ENCODE peak calls at places on chromosomes 2 and 18, in four cellular contexts. One of them, this sample, is unnamed.

GRCh38 chr2:9709539-9710285 is 78.9 kb upstream of the YWHAQ start:
- DNase-seq in K562: no peak
- DNase-seq in HL-60: no peak
- DNase-seq in GM12878: no peak
- DNase-seq in this sample: no peak

GRCh38 chr2:26347286-26347865 is 787 bp upstream of the ADGRF3 start:
- DNase-seq in K562: no peak
- DNase-seq in GM12878: no peak
- DNase-seq in HL-60: no peak
- DNase-seq in this sample: no peak

GRCh38 chr2:96156011-96156820 is 11.0 kb upstream of the DUSP2 start:
- DNase-seq in HL-60: no peak
- DNase-seq in K562: no peak
- DNase-seq in GM12878: no peak
- DNase-seq in this sample: no peak

GRCh38 chr18:8932866-8933265 is 169.6 kb upstream of the NDUFV2 start:
- DNase-seq in GM12878: no peak
- DNase-seq in HL-60: no peak
- DNase-seq in K562: no peak
- DNase-seq in this sample: no peak

GRCh38 chr2:30800159-30800558 is 7.1 kb downstream of the CAPN13 start:
- DNase-seq in HL-60: peak
- DNase-seq in K562: no peak
- DNase-seq in GM12878: no peak
- DNase-seq in this sample: no peak

GRCh38 chr18:47931707-47932103 is 1.2 kb upstream of the SMAD2 start:
- DNase-seq in K562: peak
- DNase-seq in GM12878: no peak
- DNase-seq in HL-60: peak
- DNase-seq in this sample: no peak

GRCh38 chr2:188369365-188369764 is 77.7 kb downstream of the GULP1 start:
- DNase-seq in HL-60: peak
- DNase-seq in K562: peak
- DNase-seq in GM12878: no peak
- DNase-seq in this sample: peak

GRCh38 chr2:168211664-168212163 is 35.7 kb downstream of the STK39 start:
- DNase-seq in HL-60: no peak
- DNase-seq in GM12878: no peak
- DNase-seq in K562: no peak
- DNase-seq in this sample: no peak

GRCh38 chr2:74278176-74278575 is 65.0 kb downstream of the SLC4A5 start:
- DNase-seq in HL-60: no peak
- DNase-seq in GM12878: no peak
- DNase-seq in K562: no peak
- DNase-seq in this sample: no peak

GRCh38 chr18:53817976-53818950 is 406.2 kb downstream of the MBD2 start:
- DNase-seq in GM12878: no peak
- DNase-seq in K562: no peak
- DNase-seq in HL-60: no peak
- DNase-seq in this sample: no peak

GRCh38 chr2:216936954-216937357 is 77.1 kb upstream of the TNP1 start:
- DNase-seq in GM12878: no peak
- DNase-seq in K562: no peak
- DNase-seq in HL-60: no peak
- DNase-seq in this sample: no peak

GRCh38 chr2:187577310-187577709 is 23.1 kb upstream of the TFPI start:
- DNase-seq in HL-60: no peak
- DNase-seq in GM12878: no peak
- DNase-seq in K562: no peak
- DNase-seq in this sample: no peak

GRCh38 chr2:238256111-238256510 is 16.3 kb upstream of the HES6 start:
- DNase-seq in HL-60: no peak
- DNase-seq in GM12878: no peak
- DNase-seq in K562: no peak
- DNase-seq in this sample: no peak

GRCh38 chr18:12041561-12041960 is 52.1 kb upstream of the ANKRD62 start:
- DNase-seq in GM12878: no peak
- DNase-seq in K562: no peak
- DNase-seq in HL-60: no peak
- DNase-seq in this sample: no peak

GRCh38 chr2:199085201-199085750 is 372.5 kb downstream of the SATB2 start:
- DNase-seq in HL-60: no peak
- DNase-seq in K562: no peak
- DNase-seq in GM12878: no peak
- DNase-seq in this sample: no peak

GRCh38 chr18:22796069-22796468 is 137.1 kb upstream of the RBBP8 start:
- DNase-seq in K562: no peak
- DNase-seq in HL-60: no peak
- DNase-seq in GM12878: no peak
- DNase-seq in this sample: no peak

GRCh38 chr2:88099798-88100488 is 27.9 kb downstream of the FABP1 start:
- DNase-seq in HL-60: no peak
- DNase-seq in GM12878: no peak
- DNase-seq in K562: peak
- DNase-seq in this sample: no peak

GRCh38 chr2:239064891-239065290 is 217.0 kb downstream of the TWIST2 start:
- DNase-seq in GM12878: no peak
- DNase-seq in K562: no peak
- DNase-seq in HL-60: no peak
- DNase-seq in this sample: no peak

GRCh38 chr2:42089340-42089925 is 41.6 kb downstream of the PKDCC start:
- DNase-seq in K562: peak
- DNase-seq in GM12878: no peak
- DNase-seq in HL-60: peak
- DNase-seq in this sample: peak
- TF ChIP-seq SPI1 in K562: no peak
- TF ChIP-seq SPI1 in GM12878: no peak
- TF ChIP-seq SPI1 in HL-60: no peak
- TF ChIP-seq SPI1 in this sample: no peak

GRCh38 chr2:38269421-38269820 is 107.7 kb downstream of the ATL2 start:
- DNase-seq in GM12878: no peak
- DNase-seq in K562: no peak
- DNase-seq in HL-60: no peak
- DNase-seq in this sample: no peak

GRCh38 chr2:38279201-38279600 is 97.9 kb downstream of the ATL2 start:
- DNase-seq in K562: no peak
- DNase-seq in HL-60: no peak
- DNase-seq in GM12878: no peak
- DNase-seq in this sample: no peak

GRCh38 chr2:38271697-38272096 is 105.4 kb downstream of the ATL2 start:
- DNase-seq in GM12878: no peak
- DNase-seq in K562: no peak
- DNase-seq in HL-60: no peak
- DNase-seq in this sample: no peak

GRCh38 chr2:38277245-38278119 is 99.6 kb downstream of the ATL2 start:
- DNase-seq in GM12878: no peak
- DNase-seq in K562: no peak
- DNase-seq in HL-60: no peak
- DNase-seq in this sample: no peak

GRCh38 chr2:38274286-38275276 is 102.5 kb downstream of the ATL2 start:
- DNase-seq in K562: peak
- DNase-seq in HL-60: peak
- DNase-seq in GM12878: peak
- DNase-seq in this sample: peak
- TF ChIP-seq SPI1 in K562: no peak
- TF ChIP-seq SPI1 in HL-60: no peak
- TF ChIP-seq SPI1 in GM12878: no peak
- TF ChIP-seq SPI1 in this sample: no peak

GRCh38 chr2:12452211-12452610 is 264.5 kb upstream of the TRIB2 start:
- DNase-seq in HL-60: peak
- DNase-seq in GM12878: no peak
- DNase-seq in K562: no peak
- DNase-seq in this sample: no peak

GRCh38 chr2:12453731-12454130 is 263.0 kb upstream of the TRIB2 start:
- DNase-seq in GM12878: no peak
- DNase-seq in HL-60: no peak
- DNase-seq in K562: no peak
- DNase-seq in this sample: no peak

GRCh38 chr2:12456293-12457151 is 260.2 kb upstream of the TRIB2 start:
- DNase-seq in K562: peak
- DNase-seq in GM12878: peak
- DNase-seq in HL-60: peak
- DNase-seq in this sample: peak

GRCh38 chr2:12457831-12458230 is 258.9 kb upstream of the TRIB2 start:
- DNase-seq in HL-60: no peak
- DNase-seq in K562: no peak
- DNase-seq in GM12878: no peak
- DNase-seq in this sample: no peak

DNA sequence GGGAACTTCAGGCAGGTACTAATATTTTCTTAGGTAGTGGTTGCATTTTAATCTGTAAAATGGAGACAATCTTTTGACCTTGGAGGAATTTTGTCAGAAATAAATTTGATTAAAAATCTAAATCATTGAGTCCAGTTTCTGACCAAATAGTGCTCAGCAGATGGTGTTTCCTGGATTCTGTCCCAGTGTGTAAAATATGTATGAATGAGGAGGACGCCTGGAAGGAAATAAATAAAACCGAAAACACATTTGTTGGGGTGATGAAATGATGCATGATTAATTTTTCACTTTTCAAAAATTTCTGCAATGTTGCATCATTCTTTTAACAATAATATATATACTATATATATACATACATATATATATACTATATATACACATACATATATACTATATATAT is 261.1 kb upstream of the TRIB2 start:
- DNase-seq in K562: no peak
- DNase-seq in GM12878: no peak
- DNase-seq in HL-60: no peak
- DNase-seq in this sample: no peak
- TF ChIP-seq SPI1 in K562: no peak
- TF ChIP-seq SPI1 in GM12878: no peak
- TF ChIP-seq SPI1 in HL-60: no peak
- TF ChIP-seq SPI1 in this sample: no peak

GRCh38 chr2:71801969-71802368 is 345.7 kb downstream of the CYP26B1 start:
- DNase-seq in HL-60: peak
- DNase-seq in K562: peak
- DNase-seq in GM12878: no peak
- DNase-seq in this sample: no peak
- TF ChIP-seq SPI1 in HL-60: no peak
- TF ChIP-seq SPI1 in K562: no peak
- TF ChIP-seq SPI1 in GM12878: no peak
- TF ChIP-seq SPI1 in this sample: no peak